ENCODE peak calls at places on chromosomes 3 and 15, in eight cellular contexts. Y is NCI-H146, S is activated T-helper 1 cell treated with Interleukin-2 at 50 U/mL for 16 hours, N is AG08395, L is HT1080, O is RPMI8226, P is skeletal muscle cell, I is astrocyte of the cerebellum. E is an unnamed sample.

GRCh38 chr3:86961297-86961696 is 29.7 kb downstream of the VGLL3 start:
- DNase-seq in Y (no peak), S (no peak), N (no peak), L (no peak), O (no peak), P (no peak), I (no peak), E (no peak)

GRCh38 chr15:59812185-59812870 is 123.2 kb upstream of the BNIP2 start:
- DNase-seq in Y (peak; percentile 54), S (no peak), N (no peak), L (no peak), O (no peak), P (no peak), I (no peak), E (no peak)

GRCh38 chr15:45628136-45628535 is 6.7 kb upstream of the SQOR start:
- DNase-seq in Y (no peak), S (no peak), N (no peak), L (no peak), O (no peak), P (no peak), I (no peak), E (no peak)

GRCh38 chr3:65521032-65521431 is 517.7 kb downstream of the MAGI1 start:
- DNase-seq in Y (no peak), S (no peak), N (no peak), L (no peak), O (no peak), P (no peak), I (no peak), E (no peak)

GRCh38 chr15:35991386-35991785 is 445.4 kb upstream of the DPH6 start:
- DNase-seq in Y (no peak), S (no peak), N (no peak), L (no peak), O (no peak), P (no peak), I (no peak), E (no peak)

GRCh38 chr15:39291690-39292089 is 289.2 kb upstream of the THBS1 start:
- DNase-seq in Y (no peak), S (no peak), N (no peak), L (no peak), O (no peak), P (no peak), I (no peak), E (no peak)

GRCh38 chr3:25493786-25494185 is 65.7 kb downstream of the RARB start:
- DNase-seq in Y (no peak), S (no peak), N (peak; percentile 27), L (peak; percentile 78), O (no peak), P (peak; percentile 89), I (peak; percentile 57), E (no peak)

GRCh38 chr3:52801839-52802238 is 7.2 kb downstream of the ITIH3 start:
- DNase-seq in Y (no peak), S (no peak), N (peak; percentile 26), L (no peak), O (no peak), P (no peak), I (no peak), E (no peak)

GRCh38 chr3:194111336-194111735 is 24.6 kb upstream of the HES1 start:
- DNase-seq in Y (no peak), S (no peak), N (no peak), L (no peak), O (no peak), P (no peak), I (no peak), E (peak; percentile 54)

GRCh38 chr3:120622870-120623718 is 27.0 kb downstream of the NDUFB4 start:
- DNase-seq in Y (no peak), S (no peak), N (no peak), L (peak; percentile 95), O (peak; percentile 46), P (no peak), I (no peak), E (peak; percentile 61)

GRCh38 chr3:143002083-143002712 is 828 bp downstream of the U2SURP start:
- DNase-seq in Y (peak; percentile 61), S (no peak), N (peak; percentile 26), L (peak; percentile 57), O (peak; percentile 42), P (no peak), I (no peak), E (peak; percentile 62)

E was measured in DMS53.